ENCODE peak calls at places on chromosome 17, in four cellular contexts. B is K562, N is HL-60, V is GM12878. K is an unnamed sample.
A peak's percentile ranks its signal among the peaks of the same experiment; 100 is the strongest.

GRCh38 chr17:72205357-72205756 is 84.5 kb downstream of the SOX9 start:
- DNase-seq in B (no peak), N (no peak), V (no peak), K (no peak)

GRCh38 chr17:2054740-2055493 is at the start of gene HIC1:
- DNase-seq in B (peak; percentile 51), N (no peak), V (no peak), K (peak; percentile 82)

GRCh38 chr17:9991351-9991750 is 86.3 kb upstream of the RCVRN start:
- DNase-seq in B (no peak), N (no peak), V (no peak), K (no peak)

GRCh38 chr17:49214665-49215360 is 4.3 kb downstream of the ABI3 start:
- DNase-seq in B (no peak), N (no peak), V (no peak), K (no peak)

GRCh38 chr17:49696233-49696761 is 11.5 kb downstream of the SLC35B1 start:
- DNase-seq in B (no peak), N (peak; percentile 79), V (peak; percentile 72), K (no peak)

GRCh38 chr17:75921596-75921995 is 16.9 kb upstream of the MRPL38 start:
- DNase-seq in B (no peak), N (no peak), V (no peak), K (no peak)

GRCh38 chr17:74403512-74404137 is 28.3 kb upstream of the GPRC5C start:
- DNase-seq in B (no peak), N (no peak), V (no peak), K (no peak)

GRCh38 chr17:34236341-34236892 is 18.7 kb upstream of the CCL2 start:
- DNase-seq in B (no peak), N (peak; percentile 94), V (no peak), K (no peak)

GRCh38 chr17:78573955-78574354 is 3.2 kb downstream of the DNAH17 start:
- DNase-seq in B (no peak), N (no peak), V (no peak), K (no peak)

GRCh38 chr17:75827291-75828050 is 16.7 kb downstream of the UNC13D start:
- DNase-seq in B (peak; percentile 58), N (no peak), V (no peak), K (peak; percentile 92)

GRCh38 chr17:79935197-79935844 is 96.1 kb upstream of the CBX4 start:
- DNase-seq in B (peak; percentile 38), N (no peak), V (no peak), K (no peak)

GRCh38 chr17:80837711-80838110 is 153.9 kb upstream of the CHMP6 start:
- DNase-seq in B (no peak), N (no peak), V (no peak), K (no peak)

GRCh38 chr17:30237296-30238002 is 2.0 kb upstream of the SLC6A4 start:
- DNase-seq in B (no peak), N (no peak), V (no peak), K (no peak)

GRCh38 chr17:79600071-79600470 is 10.8 kb downstream of the RBFOX3 start:
- DNase-seq in B (no peak), N (no peak), V (no peak), K (no peak)

GRCh38 chr17:16379654-16380053 is 1.2 kb upstream of the UBB start:
- DNase-seq in B (no peak), N (no peak), V (no peak), K (no peak)

GRCh38 chr17:70527364-70527888 is 358.1 kb downstream of the KCNJ2 start:
- DNase-seq in B (no peak), N (peak; percentile 68), V (no peak), K (no peak)

GRCh38 chr17:36921131-36921851 is 16.0 kb upstream of the LHX1 start:
- DNase-seq in B (no peak), N (no peak), V (no peak), K (no peak)

GRCh38 chr17:78174870-78175642 is 6.7 kb downstream of the SYNGR2 start:
- DNase-seq in B (no peak), N (no peak), V (no peak), K (no peak)

GRCh38 chr17:17782425-17783120 is 54.2 kb downstream of the SREBF1 start:
- DNase-seq in B (peak; percentile 46), N (no peak), V (no peak), K (no peak)

GRCh38 chr17:17785407-17785806 is 51.4 kb downstream of the SREBF1 start:
- DNase-seq in B (no peak), N (no peak), V (no peak), K (no peak)

GRCh38 chr17:17783825-17784598 is 52.8 kb downstream of the SREBF1 start:
- DNase-seq in B (no peak), N (no peak), V (peak; percentile 17), K (no peak)

GRCh38 chr17:17783121-17783824 is 53.5 kb downstream of the SREBF1 start:
- DNase-seq in B (peak; percentile 67), N (no peak), V (peak; percentile 33), K (peak; percentile 59)

GRCh38 chr17:17784599-17785264 is 52.1 kb downstream of the SREBF1 start:
- DNase-seq in B (peak; percentile 21), N (no peak), V (no peak), K (no peak)
- TF ChIP-seq SPI1 in B (no peak), N (no peak), V (no peak), K (no peak)

GRCh38 chr17:65011047-65011446 is 45.5 kb downstream of the GNA13 start:
- DNase-seq in B (no peak), N (no peak), V (no peak), K (no peak)

GRCh38 chr17:65015855-65016254 is 40.7 kb downstream of the GNA13 start:
- DNase-seq in B (no peak), N (no peak), V (no peak), K (no peak)

GRCh38 chr17:65009848-65010247 is 46.7 kb downstream of the GNA13 start:
- DNase-seq in B (no peak), N (no peak), V (no peak), K (no peak)

GRCh38 chr17:65017375-65017774 is 39.2 kb downstream of the GNA13 start:
- DNase-seq in B (no peak), N (no peak), V (no peak), K (no peak)

DNA sequence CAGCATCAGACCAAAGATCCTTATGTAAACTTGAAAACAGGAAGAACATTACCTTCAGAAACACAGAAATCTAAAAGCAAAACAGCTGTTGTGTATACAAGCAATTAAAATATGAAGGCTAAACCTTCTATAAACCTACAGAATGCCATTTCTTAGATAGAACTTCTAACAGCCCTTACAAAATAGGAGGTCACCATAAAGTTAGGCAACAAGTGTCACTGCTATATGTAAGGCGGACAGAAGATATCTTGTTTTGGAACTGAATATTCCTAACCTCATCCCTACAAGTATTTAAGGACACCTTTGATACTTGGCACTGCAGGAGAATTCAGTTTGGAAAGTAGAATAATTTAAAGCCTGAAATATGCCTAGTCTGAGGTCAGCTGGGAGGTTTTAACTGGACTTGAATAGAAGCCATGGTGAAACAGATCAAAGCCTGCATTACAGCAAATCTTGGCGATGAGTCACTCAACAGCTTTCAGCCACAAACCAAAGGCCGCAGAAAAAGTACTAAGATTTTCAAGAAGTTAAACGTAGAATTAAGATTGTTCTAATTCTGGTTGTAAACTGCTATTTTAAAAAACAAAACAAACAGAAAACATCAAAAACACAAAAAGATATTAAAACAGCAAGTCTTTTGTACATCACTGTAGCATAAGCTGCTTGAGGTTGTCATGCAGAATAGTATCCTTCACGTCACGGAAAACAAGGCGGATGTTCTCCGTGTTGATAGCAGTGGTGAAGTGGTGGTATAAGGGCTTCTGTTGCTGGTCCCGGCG is 42.7 kb downstream of the GNA13 start:
- DNase-seq in B (no peak), N (peak; percentile 25), V (no peak), K (no peak)
- TF ChIP-seq SPI1 in B (no peak), N (no peak), V (no peak), K (no peak)

DNA sequence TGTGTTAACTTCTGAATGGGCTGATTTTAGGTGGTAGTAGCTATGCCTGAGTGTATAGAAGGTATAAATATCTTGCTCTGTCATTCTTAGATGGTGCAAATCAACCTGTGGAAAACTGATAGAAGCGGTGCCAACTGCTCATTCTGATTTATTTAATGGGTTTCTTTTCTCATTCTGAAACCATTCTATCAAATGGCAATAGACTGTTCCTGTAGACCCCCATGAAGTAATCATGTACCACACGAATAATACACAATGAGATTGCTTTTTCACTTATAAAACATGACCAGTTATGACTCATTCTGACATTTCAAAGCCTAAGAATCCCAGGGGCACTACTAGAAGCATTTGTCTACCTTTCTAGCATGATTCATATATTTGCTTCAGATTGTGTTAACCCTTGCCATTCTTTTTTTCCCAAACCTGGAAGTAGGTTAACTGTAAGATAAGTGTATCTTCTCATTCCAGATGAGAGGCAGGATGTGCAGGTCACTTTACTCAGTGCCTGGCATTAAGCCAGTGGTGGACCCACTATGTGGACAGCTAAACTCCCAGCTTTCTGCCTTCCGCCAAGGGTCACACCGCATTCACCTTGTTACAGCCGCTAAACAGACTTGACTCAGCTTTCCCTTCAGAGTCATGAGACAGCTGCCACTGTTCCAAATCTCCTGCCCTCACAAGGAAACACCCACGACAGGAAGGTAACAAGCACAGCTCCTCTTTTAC is 16.4 kb upstream of the SLC16A11 start:
- DNase-seq in B (peak; percentile 44), N (no peak), V (no peak), K (no peak)
- TF ChIP-seq SPI1 in B (no peak), N (no peak), V (no peak), K (no peak)

GRCh38 chr17:32803544-32803943 is 73.4 kb downstream of the MYO1D start:
- DNase-seq in B (no peak), N (no peak), V (no peak), K (no peak)
- TF ChIP-seq SPI1 in B (no peak), N (no peak), V (no peak), K (no peak)

DNA sequence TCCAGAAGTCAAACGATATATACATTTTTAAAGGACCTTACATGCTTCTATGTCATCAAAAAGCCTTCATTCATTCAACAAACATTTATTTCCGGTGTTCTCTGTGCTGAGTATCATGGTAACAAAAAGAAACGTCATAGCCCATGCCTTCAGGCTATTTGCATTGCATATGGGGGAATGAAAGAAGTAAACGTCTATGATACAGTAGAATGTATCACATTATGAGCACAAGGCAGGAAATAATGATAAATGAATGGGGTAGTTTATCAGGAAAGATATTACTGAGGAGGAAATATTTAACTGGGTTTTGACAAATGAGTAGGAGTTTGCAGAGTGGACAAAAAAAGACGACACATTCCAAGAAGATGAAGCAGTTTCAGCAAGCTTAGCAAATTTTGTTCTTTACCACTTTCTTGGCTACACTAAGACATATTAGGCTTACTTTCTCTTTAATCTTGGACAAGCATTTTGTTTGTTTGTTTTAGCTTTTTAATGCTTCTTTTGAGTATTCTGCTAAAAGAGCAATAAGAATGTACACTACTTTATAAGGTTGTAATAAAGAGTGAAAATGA is 1.3 kb upstream of the KRTAP4-7 start:
- DNase-seq in B (no peak), N (no peak), V (no peak), K (no peak)
- TF ChIP-seq SPI1 in B (no peak), N (no peak), V (no peak), K (no peak)

GRCh38 chr17:41133880-41134735 is 6.2 kb downstream of the KRTAP4-6 start:
- DNase-seq in B (no peak), N (no peak), V (no peak), K (no peak)
- TF ChIP-seq SPI1 in B (no peak), N (no peak), V (no peak), K (no peak)

GRCh38 chr17:27609606-27610303 is 21.2 kb upstream of the LGALS9 start:
- DNase-seq in B (no peak), N (peak; percentile 42), V (no peak), K (no peak)
- TF ChIP-seq SPI1 in B (no peak), N (no peak), V (no peak), K (no peak)

K was measured in GM12891.